ENCODE peak calls at places on chromosomes 5 and 9, in six cellular contexts. R is NCI-H1092 treated with DMSO at 0.1 percent for 48 hours; O is ACHN; D is activated naive CD4-positive, alpha-beta T cell; C is amniotic epithelial cell; K is MM.1S. Q is an unnamed sample.

GRCh38 chr5:5418764-5419163 is 3.7 kb upstream of the ICE1 start:
- DNase-seq in R (no peak), O (no peak), D (no peak), C (no peak), K (peak), Q (no peak)

GRCh38 chr5:141742866-141743651 is 61.0 kb upstream of the ARAP3 start:
- DNase-seq in R (peak), O (peak), D (no peak), C (peak), K (no peak), Q (no peak)

GRCh38 chr5:155418960-155419579 is 405.5 kb downstream of the KIF4B start:
- DNase-seq in R (no peak), O (no peak), D (no peak), C (no peak), K (no peak), Q (no peak)

GRCh38 chr9:136385015-136385414 is 11.5 kb upstream of the CARD9 start:
- DNase-seq in R (no peak), O (no peak), D (no peak), C (no peak), K (no peak), Q (no peak)

GRCh38 chr5:141094481-141095262 is at the start of gene PCDHB2:
- DNase-seq in R (peak), O (peak), D (no peak), C (peak), K (peak), Q (no peak)

GRCh38 chr5:115785395-115786009 is 31.0 kb downstream of the CDO1 start:
- DNase-seq in R (no peak), O (no peak), D (no peak), C (no peak), K (no peak), Q (no peak)

GRCh38 chr5:100646011-100646410 is 110.8 kb downstream of the FAM174A start:
- DNase-seq in R (no peak), O (no peak), D (no peak), C (no peak), K (no peak), Q (no peak)

GRCh38 chr9:133880851-133881634 is 111.1 kb downstream of the VAV2 start:
- DNase-seq in R (peak), O (no peak), D (no peak), C (peak), K (no peak), Q (no peak)

GRCh38 chr9:109241931-109242330 is 74.9 kb upstream of the FRRS1L start:
- DNase-seq in R (no peak), O (no peak), D (no peak), C (no peak), K (no peak), Q (no peak)

GRCh38 chr9:82363236-82363635 is 374.7 kb downstream of the SPATA31D1 start:
- DNase-seq in R (no peak), O (no peak), D (no peak), C (no peak), K (no peak), Q (no peak)

GRCh38 chr5:83914199-83914598 is 193.5 kb upstream of the HAPLN1 start:
- DNase-seq in R (no peak), O (no peak), D (no peak), C (peak), K (no peak), Q (no peak)

GRCh38 chr5:90289837-90290236 is 119.7 kb downstream of the CETN3 start:
- DNase-seq in R (no peak), O (no peak), D (no peak), C (peak), K (no peak), Q (no peak)

GRCh38 chr9:128728298-128728697 is 4.4 kb upstream of the ZDHHC12 start:
- DNase-seq in R (no peak), O (no peak), D (no peak), C (no peak), K (no peak), Q (no peak)

GRCh38 chr9:76901801-76902200 is 4.1 kb downstream of the PRUNE2 start:
- DNase-seq in R (no peak), O (no peak), D (no peak), C (peak), K (no peak), Q (no peak)

GRCh38 chr5:113293613-113294340 is 141.0 kb downstream of the TSSK1B start:
- DNase-seq in R (peak), O (peak), D (no peak), C (peak), K (peak), Q (no peak)

GRCh38 chr5:95697781-95698681 is 15.2 kb upstream of the SPATA9 start:
- DNase-seq in R (no peak), O (peak), D (no peak), C (no peak), K (no peak), Q (no peak)

GRCh38 chr5:150121448-150122157 is 34.0 kb downstream of the PDGFRB start:
- DNase-seq in R (no peak), O (no peak), D (no peak), C (no peak), K (no peak), Q (no peak)

GRCh38 chr9:83219154-83219923 is 156.4 kb upstream of the RASEF start:
- DNase-seq in R (peak), O (peak), D (no peak), C (peak), K (peak), Q (no peak)

GRCh38 chr5:44935262-44935661 is 126.5 kb downstream of the MRPS30 start:
- DNase-seq in R (no peak), O (peak), D (no peak), C (no peak), K (peak), Q (no peak)

GRCh38 chr5:77629553-77630245 is 8.8 kb downstream of the OTP start:
- DNase-seq in R (no peak), O (peak), D (no peak), C (no peak), K (no peak), Q (no peak)

GRCh38 chr9:70013598-70014196 is 30.0 kb upstream of the MAMDC2 start:
- DNase-seq in R (peak), O (no peak), D (no peak), C (peak), K (no peak), Q (no peak)

GRCh38 chr5:65364907-65365306 is 116.8 kb downstream of the ADAMTS6 start:
- DNase-seq in R (peak), O (no peak), D (no peak), C (peak), K (no peak), Q (no peak)

GRCh38 chr5:136012041-136012804 is 16.6 kb upstream of the TGFBI start:
- DNase-seq in R (no peak), O (peak), D (no peak), C (peak), K (no peak), Q (no peak)

GRCh38 chr9:91342575-91342974 is 19.1 kb downstream of the AUH start:
- DNase-seq in R (no peak), O (no peak), D (no peak), C (no peak), K (no peak), Q (no peak)

GRCh38 chr9:115039686-115040085 is 78.3 kb downstream of the TNC start:
- DNase-seq in R (no peak), O (no peak), D (no peak), C (no peak), K (no peak), Q (no peak)

GRCh38 chr5:159864885-159865622 is 51.2 kb upstream of the ADRA1B start:
- DNase-seq in R (no peak), O (no peak), D (no peak), C (peak), K (no peak), Q (no peak)

GRCh38 chr5:100406640-100407039 is 128.5 kb upstream of the FAM174A start:
- DNase-seq in R (peak), O (no peak), D (no peak), C (no peak), K (no peak), Q (no peak)

GRCh38 chr5:37628876-37629275 is 211.0 kb downstream of the GDNF start:
- DNase-seq in R (no peak), O (no peak), D (no peak), C (no peak), K (no peak), Q (no peak)

GRCh38 chr5:83219495-83219894 is 142.1 kb downstream of the XRCC4 start:
- DNase-seq in R (no peak), O (no peak), D (no peak), C (peak), K (no peak), Q (no peak)

GRCh38 chr5:93201061-93201460 is 380.0 kb downstream of the NR2F1-AS1 start:
- DNase-seq in R (no peak), O (no peak), D (no peak), C (no peak), K (no peak), Q (no peak)

GRCh38 chr5:74083096-74083495 is 457.1 kb downstream of the ARHGEF28 start:
- DNase-seq in R (no peak), O (no peak), D (no peak), C (no peak), K (no peak), Q (no peak)

GRCh38 chr5:140344683-140345423 is 1.6 kb downstream of the HBEGF start:
- DNase-seq in R (no peak), O (peak), D (no peak), C (no peak), K (no peak), Q (no peak)

GRCh38 chr9:127064335-127064734 is 58.1 kb downstream of the ANGPTL2 start:
- DNase-seq in R (no peak), O (no peak), D (no peak), C (no peak), K (no peak), Q (no peak)

GRCh38 chr9:94056442-94056974 is 27.8 kb upstream of the PTPDC1 start:
- DNase-seq in R (no peak), O (no peak), D (no peak), C (peak), K (no peak), Q (no peak)

GRCh38 chr5:116002116-116002906 is 30.0 kb upstream of the ARL14EPL start:
- DNase-seq in R (no peak), O (no peak), D (no peak), C (peak), K (no peak), Q (no peak)

GRCh38 chr5:172559004-172559932 is 81.8 kb upstream of the NEURL1B start:
- DNase-seq in R (no peak), O (peak), D (no peak), C (peak), K (no peak), Q (no peak)

GRCh38 chr5:165370772-165371171 is 1865.4 kb downstream of the MAT2B start:
- DNase-seq in R (no peak), O (no peak), D (no peak), C (peak), K (no peak), Q (no peak)

GRCh38 chr5:117888688-117889087 is 1099.7 kb downstream of the DTWD2 start:
- DNase-seq in R (no peak), O (peak), D (no peak), C (no peak), K (peak), Q (no peak)

Q was measured in activated CD4-positive, CD25-positive, alpha-beta regulatory T cell.